ENCODE peak calls at places on chromosomes 12 and 14, in ten cellular contexts. A, V, N, M, C, D, G, Z, H and F are unnamed samples.

GRCh38 chr14:95314609-95315008 is 5.1 kb downstream of the CLMN start:
- DNase-seq in G (no peak), H (peak), D (no peak), N (no peak), Z (peak), A (no peak), M (peak), V (no peak), C (no peak), F (no peak)

GRCh38 chr14:65255583-65256443 is 153.5 kb upstream of the MAX start:
- DNase-seq in C (no peak), A (no peak), D (no peak), M (no peak), Z (peak), H (no peak), N (peak), V (no peak), G (no peak), F (peak)

GRCh38 chr14:97416550-97416949 is 619.4 kb downstream of the VRK1 start:
- DNase-seq in M (no peak), G (no peak), H (no peak), C (no peak), D (no peak), V (no peak), N (no peak), A (no peak), Z (no peak), F (no peak)

GRCh38 chr12:77382096-77382742 is 316.9 kb upstream of the E2F7 start:
- DNase-seq in A (no peak), G (no peak), M (no peak), Z (no peak), N (no peak), C (no peak), D (no peak), H (no peak), V (no peak), F (no peak)

GRCh38 chr12:111764120-111764821 is 2.5 kb upstream of the ALDH2 start:
- DNase-seq in D (no peak), N (no peak), Z (no peak), A (no peak), C (no peak), H (no peak), V (no peak), G (peak), M (no peak), F (no peak)

GRCh38 chr14:80005561-80005960 is 205.7 kb downstream of the DIO2 start:
- DNase-seq in C (no peak), M (no peak), Z (no peak), A (no peak), N (no peak), H (no peak), G (no peak), V (no peak), D (no peak), F (no peak)

GRCh38 chr14:35369701-35370191 is 34.8 kb downstream of the NFKBIA start:
- DNase-seq in N (no peak), D (no peak), A (no peak), H (no peak), C (no peak), M (no peak), V (no peak), Z (peak), G (no peak), F (no peak)

GRCh38 chr14:86897704-86898513 is 1095.1 kb downstream of the GALC start:
- DNase-seq in V (no peak), C (no peak), A (no peak), H (no peak), M (no peak), N (no peak), G (no peak), Z (no peak), D (no peak), F (no peak)

GRCh38 chr12:125734137-125734536 is 668.9 kb downstream of the AACS start:
- DNase-seq in A (no peak), N (no peak), V (no peak), Z (peak), C (no peak), G (no peak), H (no peak), M (no peak), D (no peak), F (no peak)

GRCh38 chr14:102076793-102077759 is 9.8 kb downstream of the HSP90AA1 start:
- DNase-seq in A (no peak), M (no peak), D (no peak), G (no peak), V (no peak), C (no peak), N (no peak), Z (no peak), H (no peak), F (no peak)
- TF ChIP-seq POLR2A in A (no peak), M (peak), D (no peak), G (no peak), V (no peak), C (no peak), N (peak), Z (peak), H (no peak), F (no peak)

DNA sequence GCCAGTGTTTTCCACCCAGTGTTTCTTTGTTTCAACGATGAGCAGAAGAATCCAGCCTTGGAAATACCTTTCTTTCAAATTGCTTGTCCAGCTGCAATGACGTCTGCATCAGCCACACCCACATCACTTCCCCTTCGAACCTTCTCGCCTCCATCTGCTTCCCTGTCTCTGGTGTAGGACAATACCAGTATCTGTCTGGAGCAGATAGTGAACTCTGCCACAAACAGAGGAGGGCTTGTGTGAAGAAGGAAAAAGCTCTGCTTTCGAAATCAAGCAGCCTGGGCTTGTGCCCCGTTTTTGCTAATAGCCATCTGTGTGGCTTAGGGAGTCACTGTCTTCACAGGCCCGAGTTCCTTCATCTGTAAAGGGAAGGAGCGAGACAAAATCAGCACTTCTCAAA is 415.4 kb downstream of the ZFP36L1 start:
- DNase-seq in Z (peak), D (peak), C (no peak), G (peak), A (peak), N (no peak), H (no peak), V (peak), M (no peak), F (no peak)
- TF ChIP-seq POLR2A in Z (no peak), D (no peak), C (no peak), G (no peak), A (no peak), N (no peak), H (no peak), V (peak), M (no peak), F (peak)

GRCh38 chr12:122420471-122421262 is 1.8 kb downstream of the CLIP1 start:
- DNase-seq in V (no peak), H (no peak), M (no peak), N (no peak), A (no peak), D (no peak), G (no peak), C (no peak), Z (no peak), F (peak)

GRCh38 chr12:122422769-122423257 is 344 bp upstream of the CLIP1 start:
- DNase-seq in M (no peak), D (no peak), V (no peak), C (no peak), H (peak), A (peak), G (peak), Z (peak), N (no peak), F (peak)

GRCh38 chr12:122421263-122421814 is 1.1 kb downstream of the CLIP1 start:
- DNase-seq in Z (peak), C (no peak), A (no peak), N (no peak), M (no peak), G (peak), V (peak), H (no peak), D (peak), F (peak)

GRCh38 chr12:122423258-122424165 is 1.0 kb upstream of the CLIP1 start:
- DNase-seq in V (no peak), G (no peak), Z (peak), D (no peak), A (peak), C (no peak), H (no peak), M (no peak), N (peak), F (peak)

DNA sequence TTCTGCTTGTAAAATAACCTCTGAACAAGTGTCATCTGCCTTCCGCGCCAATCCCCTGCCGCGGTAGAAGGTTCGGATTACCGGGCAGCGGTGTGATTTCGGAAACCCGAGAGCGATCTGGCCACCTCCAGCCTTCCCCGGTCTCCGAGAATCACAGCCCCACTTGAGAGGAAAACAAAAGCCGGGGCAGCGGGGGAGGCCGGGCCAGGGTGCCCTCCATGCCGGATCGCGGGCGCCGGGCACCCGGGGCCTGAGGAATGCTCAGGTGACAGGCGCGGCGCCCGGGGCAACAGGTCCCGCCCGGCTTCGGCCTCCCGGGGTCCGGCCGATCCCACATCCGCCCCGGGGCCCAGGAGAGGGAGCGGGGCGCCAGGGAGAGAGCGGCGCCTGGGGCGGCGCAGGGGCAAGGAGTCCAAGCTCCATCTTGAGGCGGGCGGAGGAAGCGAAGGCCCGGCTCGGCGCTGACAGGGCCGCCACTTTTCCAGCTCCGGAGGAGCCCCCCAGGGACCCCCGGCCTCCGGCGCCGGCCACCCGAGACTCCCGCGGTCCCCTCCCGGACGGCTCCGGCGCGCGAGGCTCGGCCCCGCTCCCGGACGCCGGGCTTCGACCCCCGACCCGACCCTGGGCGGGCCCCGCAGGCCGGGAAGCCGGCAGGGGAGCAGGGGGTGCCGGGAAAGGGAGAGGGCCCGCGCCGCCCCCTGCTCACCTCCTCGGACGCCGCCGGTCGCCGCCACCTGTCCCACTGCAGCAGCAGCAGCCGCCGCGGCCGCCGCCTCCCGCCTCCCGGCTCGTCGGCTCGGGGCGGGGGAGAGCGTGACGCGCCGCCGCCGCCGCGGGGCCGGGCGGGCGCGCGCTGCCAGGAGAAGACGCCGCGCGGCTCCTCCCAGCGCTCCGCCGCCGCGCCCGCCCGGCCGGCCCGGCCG is at the start of gene CLIP1:
- DNase-seq in N (no peak), Z (peak), H (peak), C (no peak), V (peak), M (peak), D (peak), G (peak), A (peak), F (peak)
- TF ChIP-seq POLR2A in N (peak), Z (peak), H (peak), C (no peak), V (peak), M (no peak), D (peak), G (no peak), A (peak), F (peak)

DNA sequence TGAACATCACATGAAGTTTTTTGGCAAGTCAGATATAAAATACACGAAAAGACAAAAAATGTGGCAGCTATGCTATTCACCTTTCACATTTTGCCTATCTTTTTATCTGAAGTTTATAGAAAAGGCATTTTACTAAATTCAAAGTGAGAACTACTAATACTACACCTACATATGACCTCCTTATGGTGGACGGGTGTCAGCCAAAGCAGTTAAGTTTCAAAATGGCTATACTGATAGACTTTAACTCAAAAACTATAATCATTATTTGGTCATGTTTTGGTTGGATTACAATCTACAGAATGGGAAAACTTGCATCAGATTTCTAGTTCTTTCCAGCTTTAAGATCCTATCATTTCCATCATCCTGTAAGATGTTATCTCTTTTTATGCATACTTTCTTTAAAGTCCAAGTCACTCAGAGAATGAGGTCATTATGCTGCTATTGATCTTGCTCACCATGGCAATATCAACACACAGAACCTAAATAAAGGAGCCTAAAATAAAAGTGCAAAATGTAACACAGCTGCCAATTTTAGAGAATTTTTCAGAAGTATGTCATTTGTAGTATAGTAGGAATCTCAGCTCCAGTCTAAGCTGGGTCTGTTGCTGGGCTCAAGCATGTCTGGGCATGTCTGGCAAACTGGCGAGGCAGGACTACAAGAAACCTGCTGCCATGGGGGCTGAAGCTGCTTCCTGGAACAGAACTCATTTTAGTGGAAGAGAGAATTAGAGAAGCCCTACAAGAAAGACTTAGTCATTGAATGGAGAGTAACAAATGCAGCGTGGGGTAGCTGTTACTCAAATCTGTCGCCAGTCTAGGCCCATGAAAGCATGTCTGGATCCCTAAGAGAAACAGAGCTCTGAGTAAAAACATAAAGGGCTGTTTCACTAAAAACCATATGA is 7.6 kb upstream of the AEBP2 start:
- DNase-seq in C (no peak), Z (peak), N (no peak), A (peak), G (no peak), H (no peak), D (no peak), V (no peak), M (no peak), F (no peak)
- TF ChIP-seq POLR2A in C (no peak), Z (no peak), N (no peak), A (no peak), G (no peak), H (no peak), D (no peak), V (no peak), M (no peak), F (no peak)

DNA sequence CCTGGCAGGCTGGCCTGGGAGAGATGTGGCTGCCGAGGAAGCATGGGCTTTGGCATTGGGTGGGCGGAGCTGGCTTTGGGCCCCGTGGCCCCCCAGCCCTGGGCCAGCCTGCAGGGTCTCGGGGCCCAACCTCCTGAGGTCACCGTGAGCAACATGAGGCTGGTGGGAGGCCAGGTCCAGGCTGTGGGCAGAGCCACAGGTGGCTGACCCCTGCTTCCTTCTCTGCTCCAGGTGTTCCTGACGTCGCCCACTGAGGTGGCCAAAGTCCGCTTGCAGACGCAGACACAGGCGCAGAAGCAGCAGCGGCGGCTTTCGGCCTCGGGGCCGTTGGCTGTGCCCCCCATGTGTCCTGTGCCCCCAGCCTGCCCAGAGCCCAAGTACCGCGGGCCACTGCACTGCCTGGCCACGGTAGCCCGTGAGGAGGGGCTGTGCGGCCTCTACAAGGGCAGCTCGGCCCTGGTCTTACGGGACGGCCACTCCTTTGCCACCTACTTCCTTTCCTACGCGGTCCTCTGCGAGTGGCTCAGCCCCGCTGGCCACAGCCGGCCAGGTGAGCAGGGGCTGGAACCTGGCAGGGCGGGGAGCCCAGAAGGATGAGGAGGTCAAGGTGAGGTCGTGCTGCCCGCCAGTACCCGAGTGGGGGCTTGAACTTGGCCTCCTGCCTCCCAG is 5.5 kb downstream of the SLC25A47 start:
- DNase-seq in V (no peak), C (no peak), A (no peak), H (no peak), D (no peak), G (peak), N (no peak), Z (no peak), M (no peak), F (peak)
- TF ChIP-seq POLR2A in V (no peak), C (no peak), A (no peak), H (no peak), D (no peak), G (no peak), N (no peak), Z (no peak), M (no peak), F (peak)

DNA sequence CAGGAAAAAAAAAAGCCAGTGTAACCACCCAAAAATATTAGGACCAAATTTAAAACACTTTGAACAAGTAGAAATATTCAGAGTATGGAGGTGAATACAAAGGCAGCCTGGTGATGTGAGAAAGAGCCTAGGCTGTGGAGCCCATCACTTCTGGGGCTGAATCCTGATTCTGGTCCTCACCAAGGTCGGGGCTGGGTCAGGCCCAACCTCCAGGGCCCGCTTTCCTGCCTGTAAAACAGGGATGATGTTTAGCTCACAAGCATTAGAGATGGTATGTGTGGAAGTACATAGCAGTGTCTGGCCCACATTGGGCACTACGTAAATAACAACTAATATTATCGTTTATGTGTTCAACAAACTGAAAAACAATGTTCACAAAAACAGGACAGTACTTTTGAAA is 7.8 kb upstream of the CAMKK2 start:
- DNase-seq in N (no peak), Z (no peak), M (no peak), H (no peak), A (no peak), D (no peak), C (no peak), V (no peak), G (no peak), F (no peak)
- TF ChIP-seq POLR2A in N (no peak), Z (no peak), M (no peak), H (no peak), A (no peak), D (no peak), C (no peak), V (no peak), G (no peak), F (no peak)

DNA sequence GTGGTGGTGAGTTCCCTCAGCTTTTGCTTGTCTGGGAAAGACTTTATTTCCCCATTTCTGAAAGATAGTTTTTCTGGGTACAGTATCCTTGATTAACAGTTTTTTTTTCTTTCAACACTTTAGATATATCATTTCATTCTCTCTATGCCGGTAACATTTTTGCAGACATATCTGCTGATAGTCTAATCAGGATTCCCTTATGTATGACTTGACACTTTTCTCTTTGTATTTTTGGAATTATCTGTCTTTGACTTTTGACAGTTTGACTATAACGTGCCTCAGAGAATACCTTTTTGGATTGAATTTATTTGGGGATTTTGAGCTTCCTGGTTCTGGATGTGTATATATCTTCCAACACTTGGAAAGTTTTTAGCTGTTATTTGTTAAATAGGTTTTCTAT is 234.8 kb upstream of the PRICKLE1 start:
- DNase-seq in D (no peak), Z (no peak), H (no peak), A (no peak), C (no peak), N (no peak), M (no peak), G (no peak), V (no peak), F (no peak)
- TF ChIP-seq POLR2A in D (no peak), Z (no peak), H (no peak), A (no peak), C (no peak), N (no peak), M (no peak), G (no peak), V (no peak), F (no peak)

DNA sequence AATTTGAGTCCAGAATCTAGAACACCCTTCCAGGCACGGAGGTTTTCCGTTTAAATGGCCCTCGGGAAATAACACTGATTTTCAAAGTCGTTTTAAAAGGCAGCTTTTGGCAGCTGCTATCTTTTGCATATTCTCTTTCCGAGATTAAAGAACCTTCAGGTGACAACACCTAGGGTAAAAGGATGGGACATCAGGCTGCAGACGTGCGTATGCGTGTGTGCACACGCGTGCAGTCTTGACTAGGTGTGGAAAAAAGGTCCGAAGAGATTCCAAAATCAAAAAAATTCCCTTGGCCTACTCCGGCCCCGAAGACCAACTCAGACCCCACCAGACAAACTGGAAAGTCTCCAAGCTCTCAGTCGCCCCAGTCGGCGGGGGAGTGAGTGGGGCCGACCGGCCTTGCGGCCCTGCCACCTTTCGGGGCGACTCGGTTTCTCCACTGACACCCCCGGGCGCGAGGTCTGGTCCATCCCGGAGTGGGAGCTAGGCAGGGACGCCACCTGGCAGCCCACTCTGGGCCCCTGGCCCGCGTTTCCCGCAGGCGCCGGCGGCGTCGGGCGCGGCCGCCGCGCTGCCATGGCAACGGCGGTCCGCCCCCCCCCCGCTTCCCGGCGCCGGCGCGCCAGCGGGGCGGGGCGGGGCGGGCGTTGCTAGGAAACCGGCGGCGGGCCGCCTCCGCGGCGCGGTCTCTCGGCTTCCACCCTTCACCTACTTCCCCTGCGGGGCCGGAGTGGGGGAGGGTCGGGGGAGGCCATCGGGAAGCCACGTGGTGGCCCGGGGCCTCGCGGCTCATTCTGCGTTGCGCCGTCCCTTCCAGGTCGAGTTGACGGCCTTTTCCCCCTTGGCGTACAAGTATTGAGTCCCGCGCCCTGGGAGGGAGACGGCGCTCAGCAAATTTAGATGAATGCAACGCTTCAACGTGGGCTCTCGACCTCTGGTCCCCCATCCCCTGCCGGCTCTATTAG is 253.2 kb downstream of the EFCAB11 start:
- DNase-seq in C (peak), N (peak), M (peak), Z (peak), V (peak), D (peak), A (peak), H (peak), G (peak), F (peak)
- TF ChIP-seq POLR2A in C (no peak), N (no peak), M (no peak), Z (no peak), V (no peak), D (no peak), A (no peak), H (no peak), G (no peak), F (peak)